ENCODE peak calls at places on chromosome 2, in four cellular contexts. A is K562, O is HepG2, E is H1. C is an unnamed sample.
A peak's percentile ranks its signal among the peaks of the same experiment; 100 is the strongest.

GRCh38 chr2:160221391-160222276 is 21.6 kb upstream of the ITGB6 start:
- DNase-seq in A (no peak), O (peak; percentile 61), E (no peak), C (peak; percentile 60)

GRCh38 chr2:85758361-85759256 is 4.8 kb downstream of the ATOH8 start:
- DNase-seq in A (no peak), O (peak; percentile 44), E (no peak), C (no peak)

GRCh38 chr2:9336534-9337354 is 86.6 kb downstream of the ITGB1BP1 start:
- DNase-seq in A (peak; percentile 68), O (peak; percentile 93), E (no peak), C (peak; percentile 71)

GRCh38 chr2:84939426-84940087 is 31.4 kb upstream of the KCMF1 start:
- DNase-seq in A (no peak), O (no peak), E (no peak), C (no peak)

GRCh38 chr2:161426788-161427412 is 10.8 kb downstream of the TBR1 start:
- DNase-seq in A (no peak), O (no peak), E (no peak), C (no peak)

GRCh38 chr2:122168799-122169198 is 413.3 kb downstream of the TSN start:
- DNase-seq in A (no peak), O (no peak), E (peak; percentile 13), C (no peak)

GRCh38 chr2:239598732-239599090 is 197.9 kb upstream of the HDAC4 start:
- DNase-seq in A (no peak), O (no peak), E (no peak), C (no peak)

GRCh38 chr2:174328309-174329156 is 6.2 kb upstream of the SP9 start:
- DNase-seq in A (no peak), O (no peak), E (no peak), C (peak; percentile 69)

GRCh38 chr2:20781656-20782265 is 41.1 kb downstream of the LDAH start:
- DNase-seq in A (peak; percentile 21), O (peak; percentile 51), E (no peak), C (peak; percentile 21)

GRCh38 chr2:240707046-240707756 is 15.5 kb downstream of the AQP12A start:
- DNase-seq in A (no peak), O (no peak), E (no peak), C (no peak)

GRCh38 chr2:97774425-97774824 is 61.0 kb downstream of the ZAP70 start:
- DNase-seq in A (no peak), O (peak; percentile 24), E (no peak), C (no peak)

GRCh38 chr2:48332286-48332685 is 197.7 kb upstream of the STON1 start:
- DNase-seq in A (no peak), O (no peak), E (no peak), C (no peak)

GRCh38 chr2:134785659-134786058 is 52.8 kb upstream of the ACMSD start:
- DNase-seq in A (no peak), O (no peak), E (no peak), C (no peak)

GRCh38 chr2:68196120-68196716 is 38.5 kb downstream of the PNO1 start:
- DNase-seq in A (no peak), O (peak; percentile 16), E (no peak), C (no peak)

GRCh38 chr2:43210467-43211303 is 15.7 kb downstream of the ZFP36L2 start:
- DNase-seq in A (peak; percentile 58), O (peak; percentile 72), E (no peak), C (no peak)

GRCh38 chr2:33645861-33646260 is 46.8 kb upstream of the FAM98A start:
- DNase-seq in A (no peak), O (no peak), E (no peak), C (no peak)

GRCh38 chr2:227415538-227416424 is 28.0 kb upstream of the SCYGR1 start:
- DNase-seq in A (no peak), O (no peak), E (no peak), C (peak; percentile 47)

GRCh38 chr2:23506460-23507266 is 121.7 kb downstream of the KLHL29 start:
- DNase-seq in A (no peak), O (no peak), E (no peak), C (no peak)

GRCh38 chr2:71941731-71942575 is 205.7 kb downstream of the CYP26B1 start:
- DNase-seq in A (no peak), O (no peak), E (no peak), C (no peak)

GRCh38 chr2:45980161-45980852 is 316.9 kb upstream of the EPAS1 start:
- DNase-seq in A (no peak), O (no peak), E (no peak), C (no peak)
- TF ChIP-seq PHF8 in A (no peak), O (no peak), E (no peak), C (no peak)

GRCh38 chr2:236217926-236218325 is 46.3 kb downstream of the ASB18 start:
- DNase-seq in A (no peak), O (no peak), E (no peak), C (no peak)

GRCh38 chr2:236214331-236214995 is 46.3 kb upstream of the GBX2 start:
- DNase-seq in A (no peak), O (no peak), E (no peak), C (no peak)

GRCh38 chr2:236215196-236215595 is 47.0 kb upstream of the GBX2 start:
- DNase-seq in A (no peak), O (no peak), E (no peak), C (no peak)

GRCh38 chr2:236215761-236216333 is 47.7 kb upstream of the GBX2 start:
- DNase-seq in A (no peak), O (no peak), E (no peak), C (no peak)

GRCh38 chr2:236216711-236217110 is 47.5 kb downstream of the ASB18 start:
- DNase-seq in A (no peak), O (no peak), E (no peak), C (no peak)
- TF ChIP-seq PHF8 in A (no peak), O (no peak), E (no peak), C (no peak)

GRCh38 chr2:73259704-73260337 is 24.5 kb downstream of the FBXO41 start:
- DNase-seq in A (no peak), O (no peak), E (no peak), C (no peak)
- TF ChIP-seq PHF8 in A (no peak), O (no peak), E (no peak), C (no peak)

GRCh38 chr2:142973160-142973821 is 95.8 kb downstream of the KYNU start:
- DNase-seq in A (no peak), O (no peak), E (no peak), C (no peak)

GRCh38 chr2:142980246-142981068 is 103.0 kb downstream of the KYNU start:
- DNase-seq in A (no peak), O (peak; percentile 49), E (no peak), C (peak; percentile 57)

GRCh38 chr2:142974288-142975024 is 97.0 kb downstream of the KYNU start:
- DNase-seq in A (no peak), O (no peak), E (peak; percentile 44), C (no peak)

GRCh38 chr2:142973822-142974207 is 96.4 kb downstream of the KYNU start:
- DNase-seq in A (no peak), O (no peak), E (no peak), C (no peak)

DNA sequence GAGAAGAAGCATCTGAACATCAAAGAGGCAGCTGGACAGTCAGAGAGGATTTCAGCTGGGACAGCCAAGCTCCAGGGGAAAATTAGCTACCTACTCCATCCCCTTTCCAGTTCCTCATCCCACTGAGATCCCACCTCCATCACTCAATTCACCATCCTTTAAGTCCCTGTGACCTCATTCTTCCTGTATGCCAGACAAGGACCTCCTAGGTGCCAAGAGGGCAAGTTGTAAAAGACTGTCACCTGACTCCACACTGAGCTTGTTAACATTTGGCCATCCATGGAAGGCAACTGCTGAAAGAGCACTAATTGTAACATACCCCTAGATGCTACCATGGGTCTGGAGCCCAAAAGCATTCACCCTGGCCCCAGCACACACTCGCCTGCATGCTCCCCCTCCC is 97.8 kb downstream of the KYNU start:
- DNase-seq in A (no peak), O (no peak), E (no peak), C (no peak)
- TF ChIP-seq PHF8 in A (no peak), O (no peak), E (no peak), C (no peak)